ENCODE peak calls at places on chromosomes 13 and 19, in eight cellular contexts. O, X, S, B, R, T, N and D are unnamed samples.

GRCh38 chr13:113411216-113412023 is 41.9 kb downstream of the ADPRHL1 start:
- DNase-seq in O (peak; percentile 97), X (peak; percentile 78), S (no peak), B (no peak), R (peak; percentile 97), T (no peak), N (peak; percentile 71), D (no peak)

GRCh38 chr13:48532146-48532472 is 771 bp downstream of the RCBTB2 start:
- DNase-seq in O (no peak), X (peak; percentile 67), S (no peak), B (no peak), R (peak; percentile 80), T (no peak), N (no peak), D (no peak)

GRCh38 chr19:1395194-1396018 is 5.9 kb downstream of the GAMT start:
- DNase-seq in O (peak; percentile 78), X (no peak), S (peak; percentile 75), B (no peak), R (no peak), T (peak; percentile 48), N (no peak), D (no peak)

GRCh38 chr13:75995966-75996365 is 359.8 kb downstream of the LMO7 start:
- DNase-seq in O (no peak), X (no peak), S (no peak), B (no peak), R (no peak), T (no peak), N (no peak), D (no peak)

GRCh38 chr19:48807590-48808308 is 3.1 kb downstream of the BCAT2 start:
- DNase-seq in O (no peak), X (no peak), S (no peak), B (no peak), R (no peak), T (no peak), N (peak; percentile 51), D (peak; percentile 28)

GRCh38 chr13:79901336-79901735 is 420.4 kb downstream of the NDFIP2 start:
- DNase-seq in O (no peak), X (peak; percentile 61), S (no peak), B (no peak), R (peak; percentile 25), T (no peak), N (no peak), D (no peak)

GRCh38 chr13:20442370-20442769 is 83.3 kb downstream of the CRYL1 start:
- DNase-seq in O (no peak), X (no peak), S (no peak), B (no peak), R (no peak), T (no peak), N (no peak), D (no peak)

GRCh38 chr13:112249644-112250610 is 126.2 kb upstream of the SPACA7 start:
- DNase-seq in O (no peak), X (no peak), S (no peak), B (no peak), R (no peak), T (no peak), N (no peak), D (peak; percentile 52)

GRCh38 chr19:801861-802496 is 4.7 kb downstream of the PTBP1 start:
- DNase-seq in O (peak; percentile 72), X (peak; percentile 85), S (no peak), B (no peak), R (peak; percentile 73), T (peak; percentile 64), N (no peak), D (peak; percentile 74)

GRCh38 chr13:26041476-26041875 is 10.3 kb downstream of the SHISA2 start:
- DNase-seq in O (no peak), X (no peak), S (no peak), B (no peak), R (no peak), T (no peak), N (no peak), D (no peak)
- H3K4me3 ChIP-seq in O (no peak overlapping the region), X (no peak overlapping the region), S (no peak overlapping the region), B (no peak overlapping the region), R (no peak overlapping the region), T (no peak overlapping the region), N (no peak overlapping the region), D (no peak overlapping the region)

GRCh38 chr19:38723606-38724379 is 20.5 kb downstream of the CAPN12 start:
- DNase-seq in O (no peak), X (no peak), S (no peak), B (no peak), R (no peak), T (no peak), N (peak; percentile 37), D (no peak)
- H3K4me3 ChIP-seq in O (no peak overlapping the region), X (no peak overlapping the region), S (no peak overlapping the region), B (no peak overlapping the region), R (no peak overlapping the region), T (no peak overlapping the region), N (no peak overlapping the region), D (no peak overlapping the region)

GRCh38 chr19:55253842-55254624 is 4.8 kb downstream of the PPP6R1 start:
- DNase-seq in O (peak; percentile 50), X (no peak), S (no peak), B (peak; percentile 70), R (no peak), T (no peak), N (peak; percentile 47), D (no peak)
- H3K4me3 ChIP-seq in O (peak overlapping the region; percentile 52), X (no peak overlapping the region), S (peak overlapping the region; percentile 28), B (peak overlapping the region; percentile 74), R (no peak overlapping the region), T (no peak overlapping the region), N (no peak overlapping the region), D (peak overlapping the region; percentile 25)

GRCh38 chr13:51825681-51826254 is 19.2 kb downstream of the TMEM272 start:
- DNase-seq in O (no peak), X (no peak), S (no peak), B (no peak), R (no peak), T (no peak), N (no peak), D (no peak)
- H3K4me3 ChIP-seq in O (no peak overlapping the region), X (no peak overlapping the region), S (no peak overlapping the region), B (peak overlapping the region; percentile 59), R (no peak overlapping the region), T (no peak overlapping the region), N (no peak overlapping the region), D (no peak overlapping the region)

DNA sequence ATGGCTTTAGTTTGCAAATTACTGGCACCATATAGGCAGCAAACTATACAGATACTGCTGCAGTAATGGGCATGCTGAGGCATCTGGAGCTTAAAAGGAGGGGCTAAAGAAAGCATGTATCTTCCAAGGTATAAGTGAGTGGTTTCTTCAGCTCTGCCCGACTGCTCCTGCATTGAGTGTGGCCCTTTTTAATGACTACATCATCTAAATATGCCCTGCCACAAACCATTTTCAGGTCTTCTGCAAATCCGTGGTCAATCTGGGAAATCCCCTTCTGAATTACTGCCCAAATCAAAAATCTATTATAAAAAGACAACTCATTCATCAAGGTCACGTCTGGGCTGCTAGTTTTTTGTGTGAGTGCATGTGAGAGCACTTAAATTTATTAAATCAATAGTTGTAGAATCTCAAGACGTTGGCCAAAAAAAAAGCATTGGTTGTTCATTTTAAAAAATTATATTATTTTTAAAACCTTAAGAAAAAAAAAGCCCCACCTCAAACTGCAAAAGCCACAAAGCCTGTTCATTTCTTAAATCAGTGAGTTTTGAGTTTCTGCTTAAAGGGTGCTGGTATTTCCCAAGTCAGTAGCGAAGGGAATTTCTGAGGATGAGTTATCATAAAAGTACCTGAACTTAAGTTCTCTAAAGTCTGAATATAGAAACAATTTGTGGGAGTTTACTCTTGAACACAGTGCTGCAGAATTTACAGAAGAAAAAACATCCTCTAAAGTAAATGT is 16.3 kb downstream of the LCP1 start:
- DNase-seq in O (no peak), X (no peak), S (no peak), B (no peak), R (no peak), T (no peak), N (no peak), D (no peak)
- H3K4me3 ChIP-seq in O (no peak overlapping the region), X (no peak overlapping the region), S (no peak overlapping the region), B (no peak overlapping the region), R (no peak overlapping the region), T (no peak overlapping the region), N (no peak overlapping the region), D (no peak overlapping the region)

DNA sequence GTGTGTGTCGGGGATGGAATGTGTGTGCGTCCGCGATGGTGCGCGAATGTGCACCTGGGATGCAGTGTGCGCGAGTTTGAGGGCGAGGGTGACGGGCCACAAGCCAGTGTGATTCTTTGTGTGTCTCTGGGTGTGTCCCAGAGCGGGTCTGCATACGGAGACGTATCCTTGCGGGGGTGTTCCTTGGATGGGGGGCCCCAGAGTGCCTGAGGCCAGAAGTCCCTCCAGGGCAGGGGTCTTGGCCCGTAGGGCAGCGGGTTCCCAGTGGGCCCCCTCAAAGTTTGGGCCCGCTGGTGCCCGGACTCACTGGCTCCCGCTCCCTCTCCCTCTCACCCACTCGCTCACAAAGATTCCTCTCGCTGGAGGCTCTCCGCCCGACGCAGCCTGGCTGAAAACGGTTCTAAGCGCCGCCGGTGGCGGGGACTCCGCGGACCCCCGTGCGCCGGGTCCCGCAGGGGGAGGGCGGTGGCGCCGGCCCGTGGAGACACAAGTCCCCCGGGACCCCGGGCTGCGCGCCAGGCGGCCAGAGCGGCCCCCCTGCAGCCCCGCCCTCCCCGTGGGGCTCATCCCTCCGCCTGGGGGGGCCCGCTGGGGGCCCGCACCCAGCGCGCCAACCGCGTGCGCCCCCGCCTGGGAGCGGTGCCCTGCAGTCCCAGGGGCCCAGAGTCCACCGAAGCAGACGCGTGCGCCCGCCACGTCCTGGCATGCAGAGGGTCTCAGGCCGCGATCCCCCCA is 886 bp downstream of the CRLF1 start:
- DNase-seq in O (no peak), X (no peak), S (no peak), B (no peak), R (peak; percentile 35), T (no peak), N (no peak), D (no peak)
- H3K4me3 ChIP-seq in O (peak overlapping the region; percentile 50), X (peak overlapping the region; percentile 18), S (peak overlapping the region; percentile 5), B (no peak overlapping the region), R (no peak overlapping the region), T (no peak overlapping the region), N (no peak overlapping the region), D (peak overlapping the region; percentile 28)

DNA sequence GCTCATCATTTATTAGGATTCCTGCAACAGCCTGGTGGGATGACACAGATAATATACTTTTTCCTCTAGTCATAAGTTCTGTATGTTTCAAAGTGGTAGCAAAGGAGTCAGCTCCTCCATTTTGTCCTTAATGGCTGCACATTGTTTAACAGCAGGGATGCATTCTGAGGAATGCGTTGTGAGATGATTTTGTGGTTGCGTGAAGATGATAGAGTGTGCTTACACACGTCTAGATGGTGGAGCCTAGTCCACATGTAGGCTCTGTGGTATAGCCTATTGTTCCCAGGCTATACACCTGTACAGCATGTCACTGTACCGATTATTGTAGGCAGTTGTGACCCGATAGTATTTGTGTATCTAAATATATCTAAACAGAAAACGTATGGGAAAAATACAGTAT is 4.6 kb downstream of the SMARCA4 start:
- DNase-seq in O (no peak), X (no peak), S (no peak), B (no peak), R (no peak), T (no peak), N (no peak), D (no peak)
- H3K4me3 ChIP-seq in O (no peak overlapping the region), X (no peak overlapping the region), S (no peak overlapping the region), B (no peak overlapping the region), R (no peak overlapping the region), T (no peak overlapping the region), N (no peak overlapping the region), D (no peak overlapping the region)